ENCODE peak calls at places on chromosomes 16 and 17, in nine cellular contexts. H, I, W, C, Z, N, S, D and Q are unnamed samples.

GRCh38 chr16:2964416-2965223 is 545 bp downstream of the KREMEN2 start:
- DNase-seq in H (no peak), C (peak), D (peak), W (peak), I (peak), Z (peak), S (no peak), N (no peak), Q (peak)

GRCh38 chr16:53745126-53745525 is 41.2 kb downstream of the FTO start:
- DNase-seq in C (no peak), S (no peak), H (no peak), I (no peak), N (peak), W (no peak), D (no peak), Z (peak), Q (no peak)

GRCh38 chr17:82775033-82775823 is 23.4 kb downstream of the TBCD start:
- DNase-seq in W (peak), C (peak), Z (peak), H (no peak), S (peak), I (peak), N (peak), D (peak), Q (no peak)

GRCh38 chr16:69721441-69721957 is 4.9 kb downstream of the NQO1 start:
- DNase-seq in S (no peak), N (no peak), H (no peak), Z (no peak), C (no peak), D (no peak), W (no peak), I (no peak), Q (no peak)

GRCh38 chr16:68272501-68273209 is 8.3 kb downstream of the SLC7A6 start:
- DNase-seq in N (no peak), Z (no peak), I (peak), C (no peak), D (peak), W (peak), S (no peak), H (no peak), Q (no peak)

GRCh38 chr17:81537343-81537855 is 9.2 kb downstream of the FSCN2 start:
- DNase-seq in Z (peak), D (peak), S (peak), W (peak), H (no peak), C (peak), I (peak), N (no peak), Q (no peak)

GRCh38 chr16:88681709-88682451 is 4.4 kb downstream of the SNAI3 start:
- DNase-seq in I (peak), N (no peak), C (no peak), S (peak), W (no peak), Z (peak), D (peak), H (no peak), Q (peak)

GRCh38 chr17:78923660-78924453 is 1.3 kb downstream of the TIMP2 start:
- DNase-seq in Z (peak), I (peak), W (peak), C (no peak), H (no peak), S (peak), D (peak), N (no peak), Q (peak)

GRCh38 chr17:45651145-45651713 is 132.9 kb upstream of the CRHR1 start:
- DNase-seq in C (no peak), N (no peak), Z (no peak), W (no peak), H (no peak), S (no peak), D (no peak), I (no peak), Q (no peak)

GRCh38 chr17:38727661-38728220 is 2.4 kb upstream of the CISD3 start:
- DNase-seq in W (no peak), I (peak), D (peak), H (no peak), C (no peak), Z (no peak), N (no peak), S (no peak), Q (no peak)

GRCh38 chr17:71821512-71821911 is 299.3 kb upstream of the SOX9 start:
- DNase-seq in I (no peak), Z (no peak), C (no peak), H (no peak), D (no peak), S (no peak), W (no peak), N (peak), Q (no peak)

GRCh38 chr16:67546761-67547422 is 15.4 kb upstream of the CTCF start:
- DNase-seq in W (peak), I (peak), H (peak), D (peak), S (peak), Z (peak), N (peak), C (peak), Q (peak)

GRCh38 chr16:66691234-66691633 is 5.3 kb downstream of the CMTM4 start:
- DNase-seq in D (no peak), C (no peak), H (no peak), W (no peak), I (no peak), N (no peak), S (no peak), Z (no peak), Q (no peak)

GRCh38 chr16:87201052-87201451 is 116.1 kb downstream of the C16orf95 start:
- DNase-seq in Z (peak), W (no peak), D (no peak), I (no peak), S (peak), H (peak), C (peak), N (peak), Q (no peak)

GRCh38 chr16:67934306-67935095 is 2.1 kb downstream of the PSMB10 start:
- DNase-seq in S (no peak), N (no peak), H (no peak), W (no peak), I (no peak), Z (no peak), C (no peak), D (no peak), Q (no peak)

GRCh38 chr16:67892375-67892774 is 679 bp upstream of the PSKH1 start:
- DNase-seq in Z (no peak), N (no peak), D (no peak), S (no peak), I (no peak), C (no peak), W (no peak), H (no peak), Q (no peak)

GRCh38 chr17:32222621-32223020 is 43.0 kb upstream of the RHBDL3 start:
- DNase-seq in S (no peak), H (no peak), Z (peak), C (peak), D (peak), N (peak), I (no peak), W (no peak), Q (no peak)

GRCh38 chr16:77657016-77657415 is 65.3 kb upstream of the NUDT7 start:
- DNase-seq in I (no peak), W (no peak), Z (peak), N (peak), D (peak), H (peak), C (no peak), S (no peak), Q (peak)